ENCODE peak calls at places on chromosomes 7 and 10, in eight cellular contexts. A is cardiac fibroblast; W is NCI-H2081; E is left lobe of liver; M is naive thymus-derived CD8-positive, alpha-beta T cell; Q is mucosa of descending colon; G is NCI-H1092; H is osteocyte. C is an unnamed sample.

GRCh38 chr10:68668972-68669371 is 52.1 kb upstream of the CCAR1 start:
- DNase-seq in W (no peak), E (no peak), Q (no peak), H (no peak), M (no peak), G (no peak), A (no peak), C (no peak)

GRCh38 chr7:44240983-44241510 is 40.3 kb downstream of the YKT6 start:
- DNase-seq in Q (peak), W (peak), G (peak), H (peak), M (peak), E (peak), A (peak), C (peak)

GRCh38 chr7:130227883-130228575 is 20.4 kb downstream of the SSMEM1 start:
- DNase-seq in A (no peak), E (no peak), G (no peak), M (no peak), Q (no peak), W (no peak), H (no peak), C (no peak)

GRCh38 chr10:9158675-9159074 is 1104.2 kb downstream of the GATA3 start:
- DNase-seq in Q (no peak), E (no peak), A (no peak), M (no peak), W (no peak), H (no peak), G (no peak), C (no peak)

GRCh38 chr10:84424731-84425165 is 96.4 kb downstream of the CCSER2 start:
- DNase-seq in E (no peak), H (peak), M (peak), Q (peak), A (peak), G (no peak), W (no peak), C (peak)

GRCh38 chr10:84613336-84614021 is 285.1 kb downstream of the CCSER2 start:
- DNase-seq in E (peak), W (peak), Q (peak), H (peak), M (no peak), G (peak), A (peak), C (peak)

GRCh38 chr10:77511498-77512218 is 126.0 kb downstream of the KCNMA1 start:
- DNase-seq in E (no peak), M (no peak), W (no peak), Q (no peak), G (no peak), A (no peak), H (no peak), C (no peak)

GRCh38 chr7:72405389-72405788 is 6.7 kb downstream of the CALN1 start:
- DNase-seq in A (no peak), H (no peak), M (no peak), W (no peak), E (no peak), G (no peak), Q (no peak), C (peak)

GRCh38 chr10:121886997-121887622 is 40.7 kb downstream of the ATE1 start:
- DNase-seq in A (peak), W (peak), M (peak), H (no peak), G (no peak), E (peak), Q (peak), C (peak)

GRCh38 chr10:102003541-102003940 is 52.4 kb downstream of the ARMH3 start:
- DNase-seq in M (no peak), Q (no peak), W (peak), G (no peak), A (peak), H (no peak), E (no peak), C (no peak)

GRCh38 chr7:118573065-118573464 is 348.6 kb downstream of the ANKRD7 start:
- DNase-seq in M (no peak), H (no peak), Q (no peak), E (no peak), W (peak), A (no peak), G (peak), C (peak)

GRCh38 chr10:11415095-11415494 is 196.4 kb downstream of the USP6NL start:
- DNase-seq in A (no peak), W (no peak), E (no peak), M (no peak), G (no peak), Q (no peak), H (no peak), C (no peak)

GRCh38 chr7:20224005-20224404 is 6.8 kb upstream of the MACC1 start:
- DNase-seq in M (no peak), A (no peak), H (no peak), E (no peak), Q (no peak), G (no peak), W (no peak), C (no peak)

C was measured in H4.